ENCODE peak calls at places on chromosomes 7 and 10, in nine cellular contexts. K, T, N, A, W, X, H, B and P are unnamed samples.

GRCh38 chr10:46523119-46523880 is 33.2 kb downstream of the GPRIN2 start:
- DNase-seq in K (no peak), T (no peak), N (peak; percentile 64), A (no peak), W (peak; percentile 95), X (no peak), H (peak; percentile 100), B (no peak), P (no peak)

GRCh38 chr7:82044497-82045080 is 274.7 kb upstream of the HGF start:
- DNase-seq in K (peak; percentile 73), T (peak; percentile 40), N (no peak), A (no peak), W (peak; percentile 25), X (peak; percentile 51), H (no peak), B (peak; percentile 38), P (no peak)

GRCh38 chr7:52168085-52168484 is 851.5 kb upstream of the COBL start:
- DNase-seq in K (no peak), T (no peak), N (no peak), A (no peak), W (no peak), X (peak; percentile 37), H (no peak), B (peak; percentile 59), P (no peak)

GRCh38 chr7:54823776-54824175 is 64.8 kb upstream of the SEC61G start:
- DNase-seq in K (no peak), T (no peak), N (peak; percentile 51), A (no peak), W (no peak), X (no peak), H (no peak), B (no peak), P (no peak)

GRCh38 chr10:110279062-110279986 is 25.4 kb downstream of the SMNDC1 start:
- DNase-seq in K (peak; percentile 82), T (peak; percentile 30), N (no peak), A (peak; percentile 37), W (peak; percentile 20), X (peak; percentile 55), H (peak; percentile 54), B (peak; percentile 68), P (peak; percentile 52)

GRCh38 chr7:100119701-100120517 is 475 bp downstream of the CNPY4 start:
- DNase-seq in K (peak; percentile 65), T (no peak), N (peak; percentile 56), A (peak; percentile 67), W (peak; percentile 53), X (peak; percentile 86), H (peak; percentile 65), B (peak; percentile 91), P (peak; percentile 58)

GRCh38 chr7:157683251-157684156 is 346.7 kb downstream of the DNAJB6 start:
- DNase-seq in K (no peak), T (peak; percentile 31), N (no peak), A (no peak), W (no peak), X (peak; percentile 35), H (peak; percentile 24), B (no peak), P (no peak)

GRCh38 chr10:4141471-4141870 is 356.5 kb upstream of the KLF6 start:
- DNase-seq in K (peak; percentile 34), T (no peak), N (no peak), A (no peak), W (no peak), X (peak; percentile 35), H (no peak), B (peak; percentile 55), P (no peak)

GRCh38 chr7:101588131-101588935 is 40.8 kb downstream of the MYL10 start:
- DNase-seq in K (no peak), T (no peak), N (no peak), A (no peak), W (no peak), X (no peak), H (no peak), B (no peak), P (no peak)

GRCh38 chr10:109780997-109781396 is 142.3 kb downstream of the XPNPEP1 start:
- DNase-seq in K (no peak), T (no peak), N (no peak), A (no peak), W (no peak), X (peak; percentile 37), H (no peak), B (peak; percentile 76), P (no peak)

GRCh38 chr10:91190876-91191580 is 29.4 kb upstream of the PCGF5 start:
- DNase-seq in K (peak; percentile 16), T (no peak), N (no peak), A (no peak), W (no peak), X (no peak), H (no peak), B (no peak), P (no peak)

GRCh38 chr7:66758964-66759628 is 18.6 kb downstream of the RABGEF1 start:
- DNase-seq in K (no peak), T (no peak), N (peak; percentile 67), A (no peak), W (no peak), X (no peak), H (no peak), B (no peak), P (no peak)

GRCh38 chr10:107561136-107561650 is 396.7 kb upstream of the SORCS1 start:
- DNase-seq in K (no peak), T (no peak), N (no peak), A (no peak), W (no peak), X (no peak), H (no peak), B (no peak), P (no peak)

GRCh38 chr10:124825702-124826101 is 24.1 kb downstream of the ABRAXAS2 start:
- DNase-seq in K (no peak), T (no peak), N (no peak), A (no peak), W (no peak), X (no peak), H (no peak), B (no peak), P (no peak)
- H3K36me3 ChIP-seq in K (peaks cover 2% of the 10 kb centered on the region), T (peaks cover 12% of the 10 kb centered on the region), N (peaks cover 72% of the 10 kb centered on the region), A (peaks cover 12% of the 10 kb centered on the region), W (no peaks in the 10 kb centered on the region), X (peaks cover 6% of the 10 kb centered on the region), H (peaks cover 47% of the 10 kb centered on the region), B (no peaks in the 10 kb centered on the region), P (peaks cover 12% of the 10 kb centered on the region)

GRCh38 chr10:96697438-96697837 is 22.9 kb downstream of the PIK3AP1 start:
- DNase-seq in K (no peak), T (no peak), N (no peak), A (no peak), W (no peak), X (no peak), H (no peak), B (no peak), P (no peak)
- H3K36me3 ChIP-seq in K (no peaks in the 10 kb centered on the region), T (no peaks in the 10 kb centered on the region), N (no peaks in the 10 kb centered on the region), A (no peaks in the 10 kb centered on the region), W (no peaks in the 10 kb centered on the region), X (no peaks in the 10 kb centered on the region), H (no peaks in the 10 kb centered on the region), B (no peaks in the 10 kb centered on the region), P (no peaks in the 10 kb centered on the region)

GRCh38 chr7:129535896-129536295 is 33.6 kb downstream of the SMKR1 start:
- DNase-seq in K (no peak), T (no peak), N (no peak), A (no peak), W (no peak), X (no peak), H (no peak), B (no peak), P (peak; percentile 34)

GRCh38 chr7:129532375-129532774 is 30.0 kb downstream of the SMKR1 start:
- DNase-seq in K (no peak), T (no peak), N (no peak), A (no peak), W (no peak), X (no peak), H (no peak), B (no peak), P (no peak)

GRCh38 chr7:129530881-129531391 is 28.6 kb downstream of the SMKR1 start:
- DNase-seq in K (peak; percentile 23), T (no peak), N (no peak), A (no peak), W (peak; percentile 64), X (no peak), H (no peak), B (peak; percentile 53), P (no peak)

GRCh38 chr7:129529643-129530042 is 27.3 kb downstream of the SMKR1 start:
- DNase-seq in K (no peak), T (no peak), N (no peak), A (no peak), W (no peak), X (no peak), H (no peak), B (peak; percentile 53), P (no peak)

DNA sequence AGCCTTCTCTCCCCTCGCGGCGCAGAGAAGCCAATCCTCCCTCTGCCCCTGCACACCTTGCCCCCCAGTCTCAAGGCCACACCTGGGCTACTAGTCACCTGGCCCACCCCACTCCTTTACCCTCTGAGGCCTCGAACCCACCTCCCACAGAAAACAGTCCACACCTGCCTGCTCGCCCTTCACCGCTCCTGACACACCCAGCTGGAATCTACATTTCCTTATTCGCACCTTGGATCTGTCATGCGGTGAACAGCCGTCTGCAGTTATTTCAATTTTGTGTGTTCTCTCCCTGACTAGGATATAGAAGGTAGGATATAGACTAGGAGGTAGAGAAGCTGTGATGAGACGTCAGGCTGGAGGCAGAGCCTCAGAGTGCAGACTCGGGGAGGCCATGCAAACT is 29.4 kb downstream of the SMKR1 start:
- DNase-seq in K (no peak), T (no peak), N (no peak), A (no peak), W (no peak), X (no peak), H (no peak), B (no peak), P (no peak)
- H3K36me3 ChIP-seq in K (no peaks in the 10 kb centered on the region), T (no peaks in the 10 kb centered on the region), N (no peaks in the 10 kb centered on the region), A (no peaks in the 10 kb centered on the region), W (no peaks in the 10 kb centered on the region), X (no peaks in the 10 kb centered on the region), H (no peaks in the 10 kb centered on the region), B (no peaks in the 10 kb centered on the region), P (no peaks in the 10 kb centered on the region)

DNA sequence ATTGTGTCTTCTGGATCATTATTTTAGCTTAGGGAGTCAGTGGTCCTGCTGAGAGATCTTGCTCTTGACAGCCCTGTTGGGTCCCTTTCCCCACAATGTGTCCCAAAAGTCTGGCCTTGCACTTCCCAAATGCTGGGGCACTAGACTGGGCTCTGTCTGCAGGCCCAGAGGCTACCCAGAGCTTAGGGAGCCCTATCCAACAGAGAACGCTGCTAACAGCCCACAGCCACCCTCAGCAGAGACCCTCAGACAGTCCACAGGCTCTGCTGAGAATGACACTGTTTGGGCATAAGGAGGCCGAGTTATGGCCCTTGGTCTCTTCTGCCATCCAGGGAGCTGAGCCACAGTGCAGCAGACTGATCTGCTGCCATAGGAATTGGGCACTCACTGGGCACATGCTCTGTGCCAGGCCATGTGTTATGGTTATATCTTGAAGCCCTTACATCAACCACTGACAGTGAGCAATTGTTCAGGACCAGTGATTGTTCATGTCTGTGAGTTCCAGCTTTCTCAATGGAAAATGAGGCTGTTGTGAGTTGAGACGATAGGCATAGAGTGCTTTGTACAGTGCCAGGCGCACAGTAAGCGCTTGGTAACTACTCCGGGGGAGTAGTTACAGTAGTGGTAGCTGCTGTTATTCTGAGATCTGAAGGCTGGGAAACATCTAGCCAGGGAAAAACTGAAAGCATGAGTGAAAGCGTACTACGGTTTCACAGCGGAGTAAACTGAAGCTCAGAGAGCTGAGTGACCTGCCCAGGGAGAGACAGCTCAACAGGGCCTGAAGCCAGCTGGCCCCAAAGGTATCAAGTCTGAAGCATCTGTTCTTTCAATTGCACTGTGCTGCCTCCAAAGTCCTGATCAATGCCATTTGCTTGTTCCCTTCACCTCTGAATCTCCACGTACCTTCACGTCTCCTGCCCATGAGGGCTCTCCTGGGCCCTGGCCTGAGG is 77.6 kb upstream of the PRLHR start:
- DNase-seq in K (no peak), T (no peak), N (no peak), A (no peak), W (no peak), X (no peak), H (no peak), B (no peak), P (no peak)
- H3K36me3 ChIP-seq in K (peaks cover 2% of the 10 kb centered on the region), T (no peaks in the 10 kb centered on the region), N (peaks cover 5% of the 10 kb centered on the region), A (no peaks in the 10 kb centered on the region), W (peaks cover 3% of the 10 kb centered on the region), X (no peaks in the 10 kb centered on the region), H (peaks cover 2% of the 10 kb centered on the region), B (peaks cover 2% of the 10 kb centered on the region), P (no peaks in the 10 kb centered on the region)